ENCODE peak calls at places on chromosomes 12 and 14, in four cellular contexts. L is bronchial epithelial cell, G is coronary artery, U is upper lobe of left lung. S is an unnamed sample.

GRCh38 chr12:131095826-131096680 is 142.3 kb downstream of the ADGRD1 start:
- DNase-seq in L (no peak), G (peak), U (no peak), S (no peak)

GRCh38 chr12:104466694-104467345 is 10.1 kb downstream of the CHST11 start:
- DNase-seq in L (no peak), G (no peak), U (no peak), S (no peak)

GRCh38 chr12:55652352-55652751 is 15.7 kb downstream of the OR10P1 start:
- DNase-seq in L (no peak), G (no peak), U (no peak), S (no peak)

GRCh38 chr12:179131-179884 is 34.6 kb downstream of the SLC6A12 start:
- DNase-seq in L (no peak), G (no peak), U (no peak), S (no peak)

GRCh38 chr14:76203086-76204001 is 51.6 kb downstream of the GPATCH2L start:
- DNase-seq in L (peak), G (no peak), U (peak), S (no peak)

GRCh38 chr12:31207799-31208465 is 118.0 kb downstream of the SINHCAF start:
- DNase-seq in L (peak), G (no peak), U (no peak), S (no peak)

GRCh38 chr12:124665516-124665915 is 98.1 kb upstream of the NCOR2 start:
- DNase-seq in L (no peak), G (no peak), U (peak), S (no peak)

GRCh38 chr12:50610171-50610570 is 105.4 kb downstream of the DIP2B start:
- DNase-seq in L (no peak), G (no peak), U (no peak), S (no peak)

GRCh38 chr14:59969319-59969718 is 49.4 kb downstream of the LRRC9 start:
- DNase-seq in L (peak), G (no peak), U (no peak), S (no peak)

GRCh38 chr12:104930388-104931326 is 27.4 kb downstream of the SLC41A2 start:
- DNase-seq in L (peak), G (no peak), U (no peak), S (no peak)

GRCh38 chr12:26373606-26374495 is 178.5 kb downstream of the SSPN start:
- DNase-seq in L (peak), G (no peak), U (no peak), S (no peak)

GRCh38 chr12:100348657-100349454 is 8.0 kb upstream of the SLC17A8 start:
- DNase-seq in L (peak), G (no peak), U (no peak), S (no peak)
- TF ChIP-seq CTCF in L (no peak), G (no peak), U (no peak), S (no peak)

GRCh38 chr12:60935981-60936761 is 1324.0 kb upstream of the USP15 start:
- DNase-seq in L (peak), G (no peak), U (no peak), S (no peak)
- TF ChIP-seq CTCF in L (peak), G (no peak), U (no peak), S (no peak)

DNA sequence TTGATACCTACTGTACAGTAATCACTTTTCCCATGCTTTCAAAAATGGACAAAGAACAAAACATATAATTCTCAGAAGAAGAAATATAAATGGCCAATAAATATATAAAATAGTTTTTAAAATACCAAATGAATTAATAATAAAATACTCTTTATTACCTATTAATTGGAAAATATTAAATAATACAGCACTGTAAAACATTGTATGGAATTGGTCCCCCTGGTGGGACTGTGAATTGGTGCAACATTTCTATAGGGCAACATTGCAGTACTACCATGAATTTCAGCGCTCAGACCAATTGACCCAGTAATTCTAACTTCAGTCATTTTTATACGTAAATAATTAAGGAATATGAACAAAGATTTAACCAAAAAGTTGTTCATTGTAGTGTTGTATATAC is 162.6 kb downstream of the PELI2 start:
- DNase-seq in L (no peak), G (no peak), U (no peak), S (no peak)
- TF ChIP-seq CTCF in L (no peak), G (no peak), U (no peak), S (no peak)

GRCh38 chr12:44003721-44004120 is 167.8 kb downstream of the TMEM117 start:
- DNase-seq in L (peak), G (no peak), U (no peak), S (no peak)

GRCh38 chr12:44002607-44003006 is 166.7 kb downstream of the TMEM117 start:
- DNase-seq in L (no peak), G (no peak), U (no peak), S (no peak)

DNA sequence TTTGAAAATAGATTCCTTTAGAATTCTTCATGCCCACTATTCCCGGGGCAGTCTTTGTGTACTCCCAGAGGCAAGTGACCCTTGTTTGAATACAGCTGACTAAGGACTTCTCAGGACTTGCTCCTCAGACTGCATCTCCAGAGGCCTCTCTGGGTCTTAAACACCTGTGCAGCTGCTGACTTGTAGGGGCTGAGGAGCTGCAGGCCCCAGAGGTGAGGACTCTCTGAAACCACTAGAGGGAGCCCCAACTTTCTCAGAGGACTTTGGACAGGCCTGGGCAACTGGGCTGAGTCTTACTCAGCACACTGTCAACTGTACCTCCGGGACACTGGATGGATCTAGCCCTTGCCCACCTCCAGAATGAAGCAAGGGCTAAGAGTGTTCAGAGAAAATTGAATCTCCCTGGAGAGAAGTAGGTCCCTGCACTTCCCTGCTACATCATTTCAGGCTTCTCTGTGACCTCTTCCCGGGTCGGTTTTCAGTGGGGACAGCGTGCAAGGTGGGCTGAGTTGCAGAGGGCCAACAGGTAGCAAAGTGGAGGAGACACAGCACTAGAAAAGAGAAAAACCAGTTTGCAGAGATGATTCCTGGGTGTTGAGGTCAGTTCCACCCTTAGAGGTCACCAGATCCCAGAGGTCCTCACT is 164.6 kb downstream of the TMEM117 start:
- DNase-seq in L (peak), G (no peak), U (no peak), S (no peak)
- TF ChIP-seq CTCF in L (peak), G (no peak), U (peak), S (no peak)

GRCh38 chr14:51240804-51241380 is 845 bp downstream of the TMX1 start:
- DNase-seq in L (no peak), G (no peak), U (no peak), S (no peak)

GRCh38 chr14:51244591-51244990 is 4.5 kb downstream of the TMX1 start:
- DNase-seq in L (no peak), G (no peak), U (no peak), S (no peak)

GRCh38 chr14:51239813-51240803 is at the start of gene TMX1:
- DNase-seq in L (peak), G (peak), U (peak), S (peak)

GRCh38 chr14:51246032-51246431 is 6.0 kb downstream of the TMX1 start:
- DNase-seq in L (no peak), G (no peak), U (no peak), S (no peak)

DNA sequence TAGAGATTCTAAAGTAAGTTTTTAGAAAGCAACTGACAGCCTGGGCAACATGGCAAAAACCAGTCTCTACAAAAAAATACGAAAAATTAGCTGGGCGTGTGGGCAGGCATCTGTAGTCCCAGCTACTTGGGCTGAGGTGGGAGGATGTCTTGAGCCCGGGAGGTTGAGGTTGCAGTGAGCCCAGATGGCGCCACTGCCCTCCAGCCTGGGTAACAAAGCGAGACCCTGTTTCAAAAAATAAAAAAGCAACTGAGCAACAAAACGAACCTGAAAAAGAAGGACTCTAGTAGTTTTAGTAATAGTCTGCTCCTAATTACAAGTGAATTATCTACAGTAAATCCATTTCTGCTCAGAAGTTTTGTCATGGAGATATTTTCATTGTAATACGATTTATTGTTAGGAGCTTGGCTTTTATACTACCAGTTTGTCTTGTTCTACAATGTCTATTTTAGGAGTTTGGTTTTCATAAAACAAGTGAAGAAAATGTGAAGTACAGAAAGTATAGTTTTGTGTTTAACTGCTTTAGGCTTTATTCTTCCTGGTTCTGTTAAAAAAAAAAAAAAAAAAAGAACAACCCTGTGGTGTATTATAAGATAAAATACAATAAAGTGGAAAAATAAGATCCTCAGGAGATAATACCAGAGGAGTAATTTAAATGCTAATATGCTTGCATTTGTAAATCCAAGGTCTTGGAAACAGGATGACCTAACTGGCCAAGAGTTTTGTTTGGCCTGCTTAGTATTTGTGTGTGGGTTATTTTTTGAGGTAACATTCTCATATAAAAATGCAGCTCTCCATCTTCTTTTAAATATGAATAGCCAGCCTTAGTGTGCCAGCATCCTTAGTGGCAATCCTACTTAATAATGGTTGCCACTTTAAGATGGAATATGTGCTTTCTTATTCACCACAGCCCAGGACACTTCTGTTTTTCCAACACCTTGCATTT is 2.8 kb downstream of the TMX1 start:
- DNase-seq in L (no peak), G (no peak), U (no peak), S (no peak)
- TF ChIP-seq CTCF in L (no peak), G (no peak), U (no peak), S (no peak)

GRCh38 chr12:72141381-72141780 is 130.8 kb upstream of the TRHDE start:
- DNase-seq in L (no peak), G (no peak), U (no peak), S (no peak)
- TF ChIP-seq CTCF in L (no peak), G (no peak), U (no peak), S (no peak)

DNA sequence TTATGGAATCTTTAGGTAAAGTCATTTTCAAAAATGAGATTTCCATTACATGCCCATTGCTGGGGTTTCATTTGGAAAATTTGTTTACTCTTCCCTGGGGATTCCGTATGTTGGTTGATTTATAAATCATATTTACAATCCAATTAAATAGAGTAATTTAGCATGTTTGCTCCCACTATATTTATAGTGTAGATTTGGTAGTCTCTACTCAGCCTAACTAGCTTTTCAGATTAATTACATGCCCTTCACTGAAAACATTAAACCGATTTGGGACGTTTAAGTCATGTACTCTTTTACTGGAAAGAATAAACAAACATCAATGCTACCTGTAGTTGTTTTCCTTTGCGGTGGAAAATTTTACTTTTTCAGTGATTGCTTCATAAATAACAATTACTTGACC is 10.4 kb downstream of the PAX9 start:
- DNase-seq in L (no peak), G (no peak), U (no peak), S (no peak)
- TF ChIP-seq CTCF in L (no peak), G (no peak), U (no peak), S (no peak)

GRCh38 chr12:113815031-113815430 is 151.1 kb downstream of the RBM19 start:
- DNase-seq in L (peak), G (no peak), U (no peak), S (no peak)
- TF ChIP-seq CTCF in L (no peak), G (no peak), U (no peak), S (no peak)

GRCh38 chr12:89454080-89454848 is 70.3 kb downstream of the GALNT4 start:
- DNase-seq in L (no peak), G (no peak), U (no peak), S (no peak)
- TF ChIP-seq CTCF in L (no peak), G (no peak), U (no peak), S (no peak)

GRCh38 chr14:22002860-22003284 is 329.3 kb upstream of the OR4E1 start:
- DNase-seq in L (no peak), G (no peak), U (no peak), S (no peak)
- TF ChIP-seq CTCF in L (peak), G (no peak), U (no peak), S (peak)

S was measured in natural killer cell.